ENCODE peak calls at places on chromosomes 3 and 15, in nine cellular contexts. M is cardiac muscle cell, U is H54, H is A549, K is EL, D is fibroblast of the conjunctiva, I is kidney, Q is right cardiac atrium, P is GM10248. L is an unnamed sample.

GRCh38 chr3:167487556-167487955 is 13.7 kb upstream of the SERPINI2 start:
- DNase-seq in H (no peak), U (no peak), D (no peak), K (no peak), M (no peak), I (no peak), P (no peak), Q (no peak), L (no peak)

GRCh38 chr3:89560546-89560945 is 453.1 kb downstream of the EPHA3 start:
- DNase-seq in H (no peak), I (no peak), P (no peak), U (no peak), K (no peak), M (no peak), D (no peak), Q (no peak), L (no peak)

GRCh38 chr3:3200632-3201212 is 21.2 kb upstream of the CRBN start:
- DNase-seq in H (peak), P (peak), K (peak), Q (peak), I (no peak), U (no peak), D (peak), M (peak), L (peak)

GRCh38 chr3:468172-468571 is 271.6 kb downstream of the CHL1 start:
- DNase-seq in M (peak), H (peak), U (no peak), Q (no peak), I (no peak), P (no peak), K (no peak), D (no peak), L (peak)

GRCh38 chr15:79427781-79428598 is 4.1 kb upstream of the MINAR1 start:
- DNase-seq in M (no peak), I (no peak), D (no peak), K (no peak), Q (no peak), P (no peak), U (no peak), H (no peak), L (no peak)

GRCh38 chr3:8110966-8111798 is 390.4 kb upstream of the LMCD1 start:
- DNase-seq in P (peak), U (peak), K (peak), M (peak), I (no peak), H (peak), D (peak), Q (peak), L (peak)

GRCh38 chr15:78232951-78233350 is 1.4 kb downstream of the ACSBG1 start:
- DNase-seq in Q (no peak), H (no peak), U (no peak), P (no peak), D (no peak), M (no peak), I (no peak), K (no peak), L (no peak)

GRCh38 chr15:44084171-44084570 is 110.9 kb downstream of the FRMD5 start:
- DNase-seq in D (no peak), P (no peak), Q (no peak), K (no peak), M (no peak), H (no peak), U (no peak), I (no peak), L (no peak)

GRCh38 chr3:127151992-127152391 is 40.9 kb upstream of the PRR23E start:
- DNase-seq in Q (no peak), K (peak), H (no peak), U (no peak), D (no peak), I (no peak), M (no peak), P (no peak), L (no peak)

GRCh38 chr15:37059051-37059450 is 41.3 kb downstream of the MEIS2 start:
- DNase-seq in H (no peak), D (no peak), K (peak), I (no peak), Q (no peak), P (no peak), M (no peak), U (no peak), L (no peak)

L was measured in HAP-1.